ENCODE peak calls at places on chromosomes 2 and 18, in nine cellular contexts. One of them, this sample, is unnamed.

GRCh38 chr18:54284967-54285785 is 15.9 kb downstream of the POLI start:
- DNase-seq in AG04450: peak; percentile 27
- DNase-seq in A549: no peak
- DNase-seq in pancreas: no peak
- DNase-seq in choroid plexus epithelial cell: peak; percentile 83
- DNase-seq in brain microvascular endothelial cell: peak; percentile 79
- DNase-seq in breast epithelium: no peak
- DNase-seq in right lobe of liver: no peak
- DNase-seq in OCI-LY7: no peak
- DNase-seq in this sample: peak; percentile 7

GRCh38 chr2:164782323-164782722 is 59.3 kb downstream of the COBLL1 start:
- DNase-seq in right lobe of liver: no peak
- DNase-seq in brain microvascular endothelial cell: peak; percentile 34
- DNase-seq in OCI-LY7: no peak
- DNase-seq in pancreas: no peak
- DNase-seq in breast epithelium: no peak
- DNase-seq in AG04450: no peak
- DNase-seq in A549: no peak
- DNase-seq in choroid plexus epithelial cell: peak; percentile 67
- DNase-seq in this sample: peak; percentile 42

GRCh38 chr2:45006041-45006941 is 3.0 kb downstream of the SIX2 start:
- DNase-seq in breast epithelium: no peak
- DNase-seq in brain microvascular endothelial cell: no peak
- DNase-seq in choroid plexus epithelial cell: no peak
- DNase-seq in OCI-LY7: no peak
- DNase-seq in AG04450: no peak
- DNase-seq in pancreas: no peak
- DNase-seq in right lobe of liver: no peak
- DNase-seq in A549: no peak
- DNase-seq in this sample: no peak

GRCh38 chr2:12106440-12107080 is 360.1 kb downstream of the LPIN1 start:
- DNase-seq in pancreas: no peak
- DNase-seq in brain microvascular endothelial cell: peak; percentile 99
- DNase-seq in right lobe of liver: peak; percentile 25
- DNase-seq in OCI-LY7: no peak
- DNase-seq in AG04450: peak; percentile 96
- DNase-seq in choroid plexus epithelial cell: peak; percentile 99
- DNase-seq in A549: peak; percentile 61
- DNase-seq in breast epithelium: no peak
- DNase-seq in this sample: peak; percentile 90

GRCh38 chr18:32545631-32546030 is 74.9 kb upstream of the GAREM1 start:
- DNase-seq in brain microvascular endothelial cell: no peak
- DNase-seq in right lobe of liver: no peak
- DNase-seq in OCI-LY7: no peak
- DNase-seq in A549: no peak
- DNase-seq in breast epithelium: no peak
- DNase-seq in pancreas: no peak
- DNase-seq in AG04450: no peak
- DNase-seq in choroid plexus epithelial cell: no peak
- DNase-seq in this sample: no peak

GRCh38 chr18:29172151-29173015 is 995.5 kb upstream of the CDH2 start:
- DNase-seq in breast epithelium: no peak
- DNase-seq in brain microvascular endothelial cell: no peak
- DNase-seq in right lobe of liver: no peak
- DNase-seq in OCI-LY7: no peak
- DNase-seq in AG04450: no peak
- DNase-seq in pancreas: no peak
- DNase-seq in choroid plexus epithelial cell: peak; percentile 32
- DNase-seq in A549: no peak
- DNase-seq in this sample: no peak

GRCh38 chr2:141399270-141399669 is 731.5 kb downstream of the LRP1B start:
- DNase-seq in AG04450: no peak
- DNase-seq in choroid plexus epithelial cell: peak; percentile 39
- DNase-seq in pancreas: no peak
- DNase-seq in A549: peak; percentile 5
- DNase-seq in right lobe of liver: no peak
- DNase-seq in breast epithelium: no peak
- DNase-seq in brain microvascular endothelial cell: no peak
- DNase-seq in OCI-LY7: peak; percentile 1
- DNase-seq in this sample: no peak

GRCh38 chr18:49510393-49511115 is 23.5 kb upstream of the C18orf32 start:
- DNase-seq in AG04450: no peak
- DNase-seq in brain microvascular endothelial cell: peak; percentile 43
- DNase-seq in OCI-LY7: peak; percentile 48
- DNase-seq in choroid plexus epithelial cell: peak; percentile 65
- DNase-seq in breast epithelium: no peak
- DNase-seq in A549: peak; percentile 48
- DNase-seq in pancreas: no peak
- DNase-seq in right lobe of liver: peak; percentile 44
- DNase-seq in this sample: peak; percentile 74

GRCh38 chr2:9897331-9897737 is 54.1 kb downstream of the TAF1B start:
- DNase-seq in OCI-LY7: no peak
- DNase-seq in right lobe of liver: no peak
- DNase-seq in choroid plexus epithelial cell: peak; percentile 97
- DNase-seq in brain microvascular endothelial cell: peak; percentile 95
- DNase-seq in AG04450: peak; percentile 81
- DNase-seq in breast epithelium: peak; percentile 66
- DNase-seq in A549: peak; percentile 11
- DNase-seq in pancreas: no peak
- DNase-seq in this sample: peak; percentile 87

GRCh38 chr2:235911633-235912032 is 256.6 kb downstream of the GBX2 start:
- DNase-seq in pancreas: no peak
- DNase-seq in A549: no peak
- DNase-seq in breast epithelium: no peak
- DNase-seq in right lobe of liver: no peak
- DNase-seq in AG04450: no peak
- DNase-seq in brain microvascular endothelial cell: no peak
- DNase-seq in OCI-LY7: no peak
- DNase-seq in choroid plexus epithelial cell: no peak
- DNase-seq in this sample: no peak

GRCh38 chr2:38788306-38788705 is 10.3 kb downstream of the GEMIN6 start:
- DNase-seq in A549: no peak
- DNase-seq in right lobe of liver: no peak
- DNase-seq in choroid plexus epithelial cell: no peak
- DNase-seq in breast epithelium: no peak
- DNase-seq in OCI-LY7: no peak
- DNase-seq in AG04450: no peak
- DNase-seq in brain microvascular endothelial cell: no peak
- DNase-seq in pancreas: no peak
- DNase-seq in this sample: peak; percentile 60

GRCh38 chr18:2535419-2535910 is 35.8 kb downstream of the METTL4 start:
- DNase-seq in brain microvascular endothelial cell: peak; percentile 12
- DNase-seq in breast epithelium: no peak
- DNase-seq in pancreas: no peak
- DNase-seq in right lobe of liver: no peak
- DNase-seq in OCI-LY7: peak; percentile 95
- DNase-seq in A549: no peak
- DNase-seq in choroid plexus epithelial cell: no peak
- DNase-seq in AG04450: no peak
- DNase-seq in this sample: no peak

GRCh38 chr2:37488911-37489310 is 144.5 kb downstream of the QPCT start:
- DNase-seq in pancreas: no peak
- DNase-seq in A549: no peak
- DNase-seq in AG04450: no peak
- DNase-seq in OCI-LY7: no peak
- DNase-seq in breast epithelium: no peak
- DNase-seq in choroid plexus epithelial cell: no peak
- DNase-seq in right lobe of liver: no peak
- DNase-seq in brain microvascular endothelial cell: no peak
- DNase-seq in this sample: peak; percentile 3

GRCh38 chr2:3171564-3172264 is 205.9 kb downstream of the EIPR1 start:
- DNase-seq in A549: no peak
- DNase-seq in pancreas: peak; percentile 26
- DNase-seq in brain microvascular endothelial cell: no peak
- DNase-seq in AG04450: no peak
- DNase-seq in right lobe of liver: no peak
- DNase-seq in choroid plexus epithelial cell: no peak
- DNase-seq in OCI-LY7: no peak
- DNase-seq in breast epithelium: no peak
- DNase-seq in this sample: no peak

GRCh38 chr2:111094686-111095085 is 26.0 kb upstream of the BCL2L11 start:
- DNase-seq in brain microvascular endothelial cell: no peak
- DNase-seq in pancreas: no peak
- DNase-seq in OCI-LY7: no peak
- DNase-seq in A549: no peak
- DNase-seq in AG04450: no peak
- DNase-seq in right lobe of liver: no peak
- DNase-seq in choroid plexus epithelial cell: no peak
- DNase-seq in breast epithelium: no peak
- DNase-seq in this sample: no peak

GRCh38 chr2:172877826-172878225 is 142.2 kb downstream of the RAPGEF4 start:
- DNase-seq in brain microvascular endothelial cell: peak; percentile 18
- DNase-seq in A549: no peak
- DNase-seq in breast epithelium: no peak
- DNase-seq in right lobe of liver: no peak
- DNase-seq in pancreas: no peak
- DNase-seq in choroid plexus epithelial cell: peak; percentile 38
- DNase-seq in AG04450: no peak
- DNase-seq in OCI-LY7: no peak
- DNase-seq in this sample: no peak

DNA sequence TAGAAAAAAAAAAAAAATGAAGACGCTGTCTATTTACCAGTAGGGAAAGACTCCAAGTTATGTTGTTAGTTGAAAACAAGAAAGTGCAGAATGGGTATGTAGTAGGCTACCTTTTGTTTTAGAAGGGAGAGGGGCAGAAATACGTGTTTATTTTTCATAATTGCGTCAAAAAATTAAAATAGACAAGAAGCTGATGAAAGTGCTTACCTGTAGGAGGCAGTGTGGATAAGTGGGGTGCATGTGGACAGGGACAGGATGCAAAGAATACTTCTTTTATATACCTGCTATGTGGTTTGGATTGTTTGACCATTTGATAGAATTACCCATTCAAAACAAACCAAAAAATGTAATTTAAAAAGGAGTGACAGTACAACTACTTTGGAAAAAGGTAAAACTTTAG is 3.0 kb upstream of the GCG start:
- DNase-seq in choroid plexus epithelial cell: no peak
- DNase-seq in AG04450: no peak
- DNase-seq in right lobe of liver: no peak
- DNase-seq in breast epithelium: no peak
- DNase-seq in pancreas: no peak
- DNase-seq in A549: no peak
- DNase-seq in OCI-LY7: no peak
- DNase-seq in brain microvascular endothelial cell: no peak
- DNase-seq in this sample: no peak
- TF ChIP-seq CTCF in choroid plexus epithelial cell: peak; percentile 39
- TF ChIP-seq CTCF in AG04450: no peak
- TF ChIP-seq CTCF in right lobe of liver: no peak
- TF ChIP-seq CTCF in breast epithelium: no peak
- TF ChIP-seq CTCF in pancreas: no peak
- TF ChIP-seq CTCF in A549: no peak
- TF ChIP-seq CTCF in OCI-LY7: peak; percentile 43
- TF ChIP-seq CTCF in brain microvascular endothelial cell: peak; percentile 42
- TF ChIP-seq CTCF in this sample: peak; percentile 29

DNA sequence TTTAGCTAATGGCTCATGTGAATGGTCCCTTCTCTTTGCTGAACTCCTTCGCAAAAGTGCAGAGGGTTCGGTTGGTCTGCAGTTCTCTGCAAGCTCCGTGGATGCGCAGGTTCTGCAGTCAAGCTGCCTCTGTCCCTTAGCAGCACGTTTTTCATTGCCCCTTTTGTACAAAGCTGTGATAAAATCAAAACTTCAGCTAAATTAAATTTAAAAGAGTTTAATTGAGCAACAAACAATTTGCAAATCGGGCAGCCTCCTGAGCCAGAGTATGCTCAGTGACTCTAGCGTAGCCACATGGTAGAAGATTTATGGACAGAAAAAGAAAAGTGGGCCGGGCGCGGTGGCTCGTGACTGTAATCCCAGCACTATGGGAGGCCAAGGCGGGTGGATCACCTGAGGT is 18.8 kb downstream of the TSN start:
- DNase-seq in AG04450: no peak
- DNase-seq in choroid plexus epithelial cell: no peak
- DNase-seq in A549: no peak
- DNase-seq in brain microvascular endothelial cell: no peak
- DNase-seq in right lobe of liver: no peak
- DNase-seq in pancreas: no peak
- DNase-seq in breast epithelium: no peak
- DNase-seq in OCI-LY7: no peak
- DNase-seq in this sample: no peak
- H3K4me3 ChIP-seq in AG04450: no peak overlapping the region
- H3K4me3 ChIP-seq in choroid plexus epithelial cell: no peak overlapping the region
- H3K4me3 ChIP-seq in A549: no peak overlapping the region
- H3K4me3 ChIP-seq in brain microvascular endothelial cell: no peak overlapping the region
- H3K4me3 ChIP-seq in right lobe of liver: no peak overlapping the region
- H3K4me3 ChIP-seq in pancreas: no peak overlapping the region
- H3K4me3 ChIP-seq in breast epithelium: no peak overlapping the region
- H3K4me3 ChIP-seq in OCI-LY7: no peak overlapping the region
- H3K4me3 ChIP-seq in this sample: no peak overlapping the region

DNA sequence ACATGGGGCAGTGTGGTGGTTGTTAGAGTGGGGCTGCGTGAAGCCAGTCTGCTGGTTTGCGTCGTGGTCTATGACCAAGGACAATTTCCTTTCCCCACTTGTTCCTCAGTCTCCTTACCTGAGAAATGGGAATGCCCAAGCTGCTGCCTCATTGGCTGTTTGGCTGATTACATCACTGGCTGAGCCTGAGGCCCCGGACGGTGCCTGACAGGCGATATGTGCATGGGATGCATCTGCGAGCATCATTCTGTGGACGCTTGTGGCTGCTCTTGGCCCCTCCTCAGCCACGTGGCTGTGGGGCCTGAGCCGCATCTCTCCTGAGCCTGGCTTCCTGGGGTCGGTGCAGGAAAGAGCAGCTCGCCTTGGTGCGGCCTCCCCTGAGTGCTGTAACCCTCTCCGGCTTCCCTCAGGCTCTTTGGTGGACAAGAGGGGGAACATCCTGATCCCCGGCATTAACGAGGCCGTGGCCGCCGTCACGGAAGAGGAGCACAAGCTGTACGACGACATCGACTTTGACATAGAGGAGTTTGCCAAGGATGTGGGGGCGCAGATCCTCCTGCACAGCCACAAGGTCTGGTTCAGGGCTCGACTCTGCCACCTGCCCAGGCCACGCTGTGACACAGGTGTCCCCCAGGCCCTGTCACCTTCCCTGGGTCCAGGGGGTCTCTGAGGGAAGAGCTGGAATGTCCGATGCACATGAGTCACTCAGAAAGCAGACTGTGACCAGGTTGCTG is 17.2 kb downstream of the CNDP2 start:
- DNase-seq in A549: no peak
- DNase-seq in choroid plexus epithelial cell: no peak
- DNase-seq in breast epithelium: no peak
- DNase-seq in AG04450: no peak
- DNase-seq in pancreas: no peak
- DNase-seq in OCI-LY7: no peak
- DNase-seq in brain microvascular endothelial cell: no peak
- DNase-seq in right lobe of liver: no peak
- DNase-seq in this sample: no peak
- TF ChIP-seq CTCF in A549: no peak
- TF ChIP-seq CTCF in choroid plexus epithelial cell: no peak
- TF ChIP-seq CTCF in breast epithelium: no peak
- TF ChIP-seq CTCF in AG04450: no peak
- TF ChIP-seq CTCF in pancreas: no peak
- TF ChIP-seq CTCF in OCI-LY7: no peak
- TF ChIP-seq CTCF in brain microvascular endothelial cell: no peak
- TF ChIP-seq CTCF in right lobe of liver: no peak
- TF ChIP-seq CTCF in this sample: no peak

GRCh38 chr2:36461039-36461681 is 105.6 kb downstream of the CRIM1 start:
- DNase-seq in choroid plexus epithelial cell: peak; percentile 98
- DNase-seq in brain microvascular endothelial cell: peak; percentile 82
- DNase-seq in A549: peak; percentile 28
- DNase-seq in pancreas: no peak
- DNase-seq in OCI-LY7: peak; percentile 47
- DNase-seq in breast epithelium: no peak
- DNase-seq in AG04450: peak; percentile 80
- DNase-seq in right lobe of liver: no peak
- DNase-seq in this sample: peak; percentile 90
- H3K4me3 ChIP-seq in choroid plexus epithelial cell: no peak overlapping the region
- H3K4me3 ChIP-seq in brain microvascular endothelial cell: no peak overlapping the region
- H3K4me3 ChIP-seq in A549: no peak overlapping the region
- H3K4me3 ChIP-seq in pancreas: no peak overlapping the region
- H3K4me3 ChIP-seq in OCI-LY7: no peak overlapping the region
- H3K4me3 ChIP-seq in breast epithelium: no peak overlapping the region
- H3K4me3 ChIP-seq in AG04450: no peak overlapping the region
- H3K4me3 ChIP-seq in right lobe of liver: no peak overlapping the region
- H3K4me3 ChIP-seq in this sample: no peak overlapping the region